ENCODE peak calls at places on chromosomes 3 and 15, in eight cellular contexts. T, M, L, Y, E, D, V and P are unnamed samples.

GRCh38 chr15:70508561-70509281 is 254.6 kb downstream of the UACA start:
- DNase-seq in L (no peak), E (no peak), Y (no peak), V (no peak), D (peak), T (peak), M (peak), P (no peak)

GRCh38 chr3:192858849-192859585 is 58.6 kb downstream of the MB21D2 start:
- DNase-seq in V (no peak), Y (no peak), D (no peak), M (no peak), E (no peak), L (no peak), T (no peak), P (no peak)

GRCh38 chr3:34363871-34364270 is 565.4 kb downstream of the PDCD6IP start:
- DNase-seq in T (no peak), Y (no peak), M (no peak), E (no peak), D (no peak), V (no peak), L (no peak), P (no peak)

GRCh38 chr3:192850501-192850981 is 67.1 kb downstream of the MB21D2 start:
- DNase-seq in T (no peak), E (no peak), M (no peak), D (peak), Y (no peak), V (no peak), L (no peak), P (peak)

GRCh38 chr15:88835646-88836045 is 32.4 kb downstream of the ACAN start:
- DNase-seq in D (peak), L (no peak), V (no peak), T (peak), E (no peak), Y (no peak), M (no peak), P (no peak)

GRCh38 chr15:30859091-30859874 is 44.4 kb upstream of the FAN1 start:
- DNase-seq in Y (no peak), M (no peak), D (peak), T (peak), L (no peak), V (no peak), E (no peak), P (peak)

GRCh38 chr15:68646156-68646555 is 67.4 kb downstream of the CORO2B start:
- DNase-seq in E (no peak), V (no peak), D (no peak), Y (no peak), L (peak), M (no peak), T (no peak), P (no peak)

GRCh38 chr3:99114565-99115291 is 213.2 kb upstream of the DCBLD2 start:
- DNase-seq in L (no peak), M (no peak), T (peak), D (peak), Y (no peak), V (no peak), E (no peak), P (no peak)

GRCh38 chr3:111610189-111610588 is 15.0 kb upstream of the ZBED2 start:
- DNase-seq in D (no peak), L (no peak), V (no peak), T (no peak), Y (no peak), E (peak), M (no peak), P (no peak)

GRCh38 chr3:141878812-141879211 is 2.4 kb downstream of the ATP1B3 start:
- DNase-seq in M (no peak), D (peak), Y (no peak), L (no peak), E (no peak), V (no peak), T (peak), P (no peak)

GRCh38 chr3:116291141-116291540 is 154.1 kb downstream of the LSAMP start:
- DNase-seq in Y (no peak), V (no peak), T (no peak), D (no peak), E (no peak), M (no peak), L (no peak), P (no peak)

GRCh38 chr3:136960838-136961836 is 3.4 kb downstream of the IL20RB start:
- DNase-seq in L (no peak), D (peak), T (no peak), V (no peak), E (no peak), Y (no peak), M (no peak), P (no peak)

GRCh38 chr3:195240171-195240701 is 30.7 kb downstream of the XXYLT1 start:
- DNase-seq in T (no peak), L (peak), D (no peak), V (peak), Y (peak), M (peak), E (no peak), P (no peak)

GRCh38 chr3:101758224-101758623 is 20.8 kb upstream of the NXPE3 start:
- DNase-seq in D (no peak), L (no peak), Y (no peak), V (no peak), T (no peak), E (no peak), M (no peak), P (no peak)

GRCh38 chr3:77081240-77081661 is 41.4 kb downstream of the ROBO2 start:
- DNase-seq in M (no peak), E (no peak), Y (no peak), L (peak), V (peak), D (peak), T (peak), P (no peak)

GRCh38 chr3:31041161-31041978 is 146.9 kb upstream of the GADL1 start:
- DNase-seq in V (no peak), E (no peak), D (peak), T (peak), L (no peak), Y (no peak), M (no peak), P (no peak)

GRCh38 chr3:46571684-46572083 is 5.6 kb upstream of the LRRC2 start:
- DNase-seq in T (no peak), M (no peak), V (no peak), Y (no peak), D (no peak), L (no peak), E (no peak), P (no peak)

GRCh38 chr15:49852756-49853155 is 231.9 kb downstream of the DTWD1 start:
- DNase-seq in L (no peak), M (no peak), D (no peak), T (no peak), V (no peak), E (no peak), Y (no peak), P (no peak)

GRCh38 chr3:150639262-150639661 is 36.1 kb downstream of the SELENOT start:
- DNase-seq in D (peak), E (no peak), Y (no peak), V (no peak), M (no peak), T (peak), L (no peak), P (no peak)

GRCh38 chr3:183161552-183162345 is 785 bp downstream of the LAMP3 start:
- DNase-seq in D (peak), L (no peak), M (no peak), V (no peak), Y (no peak), E (peak), T (peak), P (peak)

GRCh38 chr15:75531041-75531450 is 48.1 kb downstream of the PTPN9 start:
- DNase-seq in M (no peak), L (no peak), D (peak), E (no peak), T (peak), Y (no peak), V (peak), P (no peak)

GRCh38 chr3:171458857-171459129 is 1.4 kb downstream of the TNIK start:
- DNase-seq in T (no peak), V (no peak), Y (no peak), E (no peak), M (no peak), L (peak), D (no peak), P (no peak)

GRCh38 chr3:8743911-8744310 is 10.3 kb downstream of the CAV3 start:
- DNase-seq in D (no peak), V (no peak), T (no peak), Y (no peak), M (no peak), L (no peak), E (no peak), P (no peak)

GRCh38 chr3:87298111-87298718 is 21.8 kb upstream of the POU1F1 start:
- DNase-seq in V (no peak), Y (no peak), M (no peak), E (no peak), L (no peak), D (peak), T (peak), P (peak)

GRCh38 chr15:29695486-29696167 is 126.6 kb downstream of the TJP1 start:
- DNase-seq in Y (no peak), D (no peak), L (no peak), M (no peak), V (no peak), T (no peak), E (no peak), P (no peak)

GRCh38 chr3:195176776-195177175 is 94.2 kb downstream of the XXYLT1 start:
- DNase-seq in D (no peak), T (no peak), Y (no peak), L (no peak), E (no peak), M (no peak), V (no peak), P (no peak)

GRCh38 chr15:48177383-48177874 is 666 bp downstream of the MYEF2 start:
- DNase-seq in T (peak), M (no peak), D (peak), Y (no peak), E (peak), L (peak), V (no peak), P (peak)

GRCh38 chr3:150589759-150590158 is 13.4 kb upstream of the SELENOT start:
- DNase-seq in E (no peak), V (no peak), T (no peak), M (no peak), D (peak), Y (no peak), L (no peak), P (no peak)

GRCh38 chr15:51751687-51752683 is 588 bp downstream of the TMOD2 start:
- DNase-seq in Y (peak), M (no peak), V (peak), L (no peak), T (peak), E (no peak), D (peak), P (peak)

GRCh38 chr3:194514626-194515025 is 27.8 kb upstream of the ATP13A3 start:
- DNase-seq in T (no peak), E (no peak), M (no peak), Y (no peak), L (no peak), D (no peak), V (no peak), P (no peak)

GRCh38 chr15:90550919-90551318 is 21.2 kb downstream of the CRTC3 start:
- DNase-seq in E (no peak), L (no peak), D (no peak), Y (no peak), V (no peak), T (no peak), M (no peak), P (peak)

GRCh38 chr3:79286882-79287281 is 480.9 kb downstream of the ROBO1 start:
- DNase-seq in E (no peak), T (peak), Y (no peak), D (peak), L (no peak), M (no peak), V (no peak), P (no peak)

GRCh38 chr3:66312039-66312438 is 91.2 kb downstream of the SLC25A26 start:
- DNase-seq in D (no peak), T (no peak), V (no peak), M (no peak), Y (no peak), E (no peak), L (no peak), P (no peak)

GRCh38 chr3:174403831-174404230 is 455.3 kb upstream of the NAALADL2 start:
- DNase-seq in E (no peak), T (no peak), D (no peak), L (no peak), Y (no peak), V (no peak), M (no peak), P (no peak)

GRCh38 chr3:174398761-174399160 is 460.4 kb upstream of the NAALADL2 start:
- DNase-seq in L (no peak), V (no peak), D (no peak), E (no peak), Y (no peak), M (no peak), T (no peak), P (no peak)

DNA sequence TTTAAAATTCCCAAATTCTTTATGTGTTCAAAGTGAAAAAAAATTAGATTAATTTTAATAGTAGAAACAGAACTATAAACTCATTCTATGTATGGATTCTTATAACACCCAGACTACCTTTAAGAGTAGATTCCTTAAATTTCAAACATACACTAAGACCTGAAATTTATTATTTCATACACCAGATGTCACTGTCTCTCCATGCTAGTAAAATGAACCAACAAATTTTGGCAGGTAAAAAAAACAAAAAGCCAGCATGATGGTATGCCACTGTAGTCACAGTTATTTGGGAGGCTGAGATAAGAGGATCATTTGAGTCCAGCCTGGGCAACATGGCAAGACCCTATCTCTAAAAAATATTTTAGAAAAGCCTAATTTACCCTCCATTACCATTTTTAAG is 461.3 kb upstream of the NAALADL2 start:
- DNase-seq in Y (no peak), D (peak), L (no peak), E (no peak), M (no peak), V (no peak), T (peak), P (no peak)
- TF ChIP-seq CTCF in Y (no peak), D (peak), L (peak), E (no peak), M (no peak), V (peak), T (peak), P (peak)

GRCh38 chr15:52805351-52806283 is 15.5 kb upstream of the ONECUT1 start:
- DNase-seq in M (no peak), Y (peak), D (peak), V (no peak), E (no peak), L (no peak), T (no peak), P (peak)

GRCh38 chr15:52802110-52802509 is 12.0 kb upstream of the ONECUT1 start:
- DNase-seq in D (no peak), M (no peak), E (no peak), Y (no peak), V (no peak), T (no peak), L (no peak), P (no peak)

GRCh38 chr15:52801748-52802085 is 11.6 kb upstream of the ONECUT1 start:
- DNase-seq in D (no peak), M (no peak), E (no peak), L (no peak), Y (no peak), T (no peak), V (no peak), P (peak)

GRCh38 chr15:52804526-52805081 is 14.5 kb upstream of the ONECUT1 start:
- DNase-seq in D (peak), M (no peak), V (no peak), T (no peak), E (no peak), L (no peak), Y (peak), P (peak)

GRCh38 chr15:52803543-52804306 is 13.6 kb upstream of the ONECUT1 start:
- DNase-seq in E (no peak), Y (peak), L (no peak), M (no peak), V (no peak), D (no peak), T (no peak), P (peak)
- TF ChIP-seq CTCF in E (no peak), Y (no peak), L (no peak), M (no peak), V (no peak), D (no peak), T (no peak), P (no peak)

GRCh38 chr3:170222647-170223541 is 670 bp downstream of the PRKCI start:
- DNase-seq in D (peak), V (peak), Y (no peak), L (peak), M (no peak), T (peak), E (peak), P (peak)
- TF ChIP-seq CTCF in D (no peak), V (no peak), Y (no peak), L (no peak), M (no peak), T (peak), E (peak), P (no peak)

GRCh38 chr3:153669527-153669926 is 451.7 kb upstream of the ARHGEF26 start:
- DNase-seq in M (no peak), E (no peak), Y (no peak), L (no peak), T (no peak), D (no peak), V (no peak), P (no peak)
- TF ChIP-seq CTCF in M (no peak), E (no peak), Y (no peak), L (no peak), T (peak), D (peak), V (no peak), P (no peak)

DNA sequence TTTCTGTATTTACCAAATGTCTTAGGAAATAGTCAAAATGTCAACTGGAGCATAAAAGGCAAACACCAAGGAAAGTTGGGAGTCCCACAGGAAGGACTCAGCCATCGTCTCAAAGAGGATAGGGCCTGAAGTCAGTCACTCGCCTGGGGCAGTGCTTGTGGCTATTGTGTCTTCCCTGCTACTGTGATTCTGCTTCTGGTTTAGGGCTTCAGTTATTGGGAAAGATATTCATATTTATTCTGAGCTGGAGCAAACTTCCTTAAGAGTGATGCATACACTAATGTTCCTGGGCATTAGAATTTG is 118.1 kb downstream of the EDEM1 start:
- DNase-seq in T (no peak), Y (no peak), L (no peak), M (no peak), V (no peak), D (no peak), E (no peak), P (no peak)
- TF ChIP-seq CTCF in T (no peak), Y (no peak), L (no peak), M (no peak), V (no peak), D (no peak), E (no peak), P (no peak)

GRCh38 chr3:177196473-177197040 is 725 bp downstream of the TBL1XR1 start:
- DNase-seq in Y (peak), L (no peak), E (no peak), T (peak), V (peak), M (no peak), D (peak), P (peak)
- TF ChIP-seq CTCF in Y (no peak), L (no peak), E (no peak), T (no peak), V (no peak), M (no peak), D (no peak), P (no peak)

GRCh38 chr3:185937689-185938374 is at the start of gene TRA2B:
- DNase-seq in D (peak), Y (peak), M (peak), V (peak), T (peak), L (peak), E (peak), P (peak)
- TF ChIP-seq CTCF in D (no peak), Y (no peak), M (no peak), V (peak), T (peak), L (peak), E (peak), P (peak)

DNA sequence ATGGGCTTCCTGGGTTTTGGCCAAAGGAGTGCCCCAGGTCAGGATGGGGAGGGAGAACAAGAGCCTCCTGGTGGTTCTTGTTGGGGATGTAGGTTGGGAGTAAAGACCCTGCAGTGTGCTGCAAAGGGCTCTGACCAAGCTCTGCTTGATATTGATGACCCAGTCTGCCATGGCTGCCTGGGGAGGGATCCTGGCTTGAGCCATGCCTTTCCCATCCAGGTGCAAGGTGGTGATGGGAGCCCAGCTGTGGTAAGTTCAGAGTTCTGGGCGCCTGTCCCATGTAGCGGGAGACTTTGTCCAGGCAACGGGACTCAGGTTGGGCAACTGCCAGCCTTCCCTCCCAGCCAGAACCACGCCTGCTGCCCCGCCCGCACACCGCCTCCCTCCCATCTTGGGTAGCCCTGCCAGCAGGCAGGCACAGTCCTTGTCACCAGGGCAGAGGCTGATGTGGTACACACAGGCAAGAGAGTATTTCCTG is 2.6 kb downstream of the GNAI2 start:
- DNase-seq in L (peak), M (no peak), V (peak), Y (peak), E (no peak), D (peak), T (no peak), P (no peak)
- TF ChIP-seq CTCF in L (no peak), M (no peak), V (no peak), Y (no peak), E (no peak), D (no peak), T (no peak), P (no peak)

DNA sequence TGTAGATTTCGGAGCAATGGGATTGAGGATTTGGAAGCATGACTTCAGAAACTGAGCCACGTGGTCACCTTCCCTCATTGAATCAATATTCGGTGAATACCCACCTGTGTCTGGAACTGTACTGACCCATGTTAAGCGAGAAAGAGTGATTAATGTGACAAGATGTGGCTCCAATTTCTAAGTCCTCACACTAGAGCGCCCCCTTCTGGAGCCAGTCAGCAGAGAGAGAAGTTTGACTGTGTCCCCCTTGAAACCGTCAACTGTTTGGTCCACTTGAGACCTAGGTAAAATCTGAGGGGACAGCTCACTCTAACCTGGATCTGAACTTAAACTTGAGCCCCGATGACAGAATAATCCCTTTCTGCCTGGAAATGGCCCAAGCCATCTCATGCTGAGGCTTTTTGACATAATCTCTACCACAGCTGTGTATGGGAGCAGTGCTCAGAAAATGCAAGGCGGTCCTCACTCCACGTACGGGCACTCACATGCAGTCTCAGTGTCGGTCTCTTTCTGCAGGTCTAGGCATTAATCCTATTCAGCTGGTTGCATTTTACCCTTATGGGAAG is 47.8 kb upstream of the LIMD1 start:
- DNase-seq in E (no peak), Y (no peak), D (no peak), L (no peak), V (no peak), T (no peak), M (no peak), P (peak)
- TF ChIP-seq CTCF in E (peak), Y (no peak), D (peak), L (peak), V (no peak), T (peak), M (no peak), P (peak)